ENCODE peak calls at places on chromosomes 2 and 18, in eight cellular contexts. V is immature natural killer cell; P is fibroblast of mammary gland; C is A549; F is stimulated activated CD8-positive, alpha-beta memory T cell treated with anti-CD3 and anti-CD28 coated beads, Interleukin-12 subunit alpha, Interleukin-12 subunit beta, amount 100 ng/mL, for 4 hours; I is neural progenitor cell; D is brain microvascular endothelial cell; Z is iPS DF 6.9. S is an unnamed sample.

GRCh38 chr18:12027046-12027445 is 45.7 kb downstream of the IMPA2 start:
- DNase-seq in V (no peak), P (no peak), C (no peak), F (no peak), I (no peak), D (no peak), Z (no peak), S (no peak)

GRCh38 chr18:55095579-55095978 is 136.3 kb upstream of the CCDC68 start:
- DNase-seq in V (no peak), P (no peak), C (no peak), F (no peak), I (no peak), D (no peak), Z (no peak), S (no peak)

GRCh38 chr2:6053711-6054393 is 361.7 kb downstream of the SOX11 start:
- DNase-seq in V (no peak), P (no peak), C (no peak), F (no peak), I (no peak), D (no peak), Z (peak; percentile 16), S (no peak)

GRCh38 chr2:239034561-239035341 is 186.9 kb downstream of the TWIST2 start:
- DNase-seq in V (no peak), P (no peak), C (no peak), F (no peak), I (no peak), D (no peak), Z (no peak), S (no peak)

GRCh38 chr2:159071190-159071915 is 102.9 kb downstream of the TANC1 start:
- DNase-seq in V (no peak), P (peak; percentile 66), C (no peak), F (no peak), I (no peak), D (peak; percentile 32), Z (no peak), S (no peak)

GRCh38 chr2:83016343-83017110 is 1442.6 kb downstream of the SUCLG1 start:
- DNase-seq in V (no peak), P (no peak), C (no peak), F (no peak), I (peak; percentile 12), D (no peak), Z (peak; percentile 5), S (no peak)

GRCh38 chr2:134193006-134193405 is 60.9 kb upstream of the MGAT5 start:
- DNase-seq in V (no peak), P (peak; percentile 87), C (no peak), F (no peak), I (no peak), D (peak; percentile 72), Z (no peak), S (no peak)

GRCh38 chr2:145918951-145919350 is 1399.0 kb upstream of the ZEB2 start:
- DNase-seq in V (no peak), P (no peak), C (no peak), F (no peak), I (no peak), D (no peak), Z (no peak), S (no peak)

GRCh38 chr2:66547887-66548286 is 113.0 kb downstream of the MEIS1 start:
- DNase-seq in V (no peak), P (no peak), C (no peak), F (no peak), I (no peak), D (no peak), Z (no peak), S (no peak)

GRCh38 chr2:19542796-19543195 is 184.4 kb upstream of the OSR1 start:
- DNase-seq in V (no peak), P (peak; percentile 65), C (no peak), F (no peak), I (no peak), D (no peak), Z (no peak), S (no peak)